ENCODE peak calls at places on chromosome 11, in nine cellular contexts. One of them, this sample, is unnamed. For H3K36me3, the result is how much of the 10 kb centered on the place peaks cover.

GRCh38 chr11:85656777-85657176 is 8.2 kb downstream of the CREBZF start:
- DNase-seq in ovary: no peak
- DNase-seq in left lung: no peak
- DNase-seq in kidney: no peak
- DNase-seq in mammary epithelial cell: no peak
- DNase-seq in neural progenitor cell: no peak
- DNase-seq in fibroblast of lung: no peak
- DNase-seq in cardiac muscle cell: no peak
- DNase-seq in right lobe of liver: no peak
- DNase-seq in this sample: no peak

GRCh38 chr11:22465620-22466019 is 127.4 kb downstream of the SLC17A6 start:
- DNase-seq in ovary: no peak
- DNase-seq in left lung: no peak
- DNase-seq in kidney: no peak
- DNase-seq in mammary epithelial cell: no peak
- DNase-seq in neural progenitor cell: no peak
- DNase-seq in fibroblast of lung: peak
- DNase-seq in cardiac muscle cell: no peak
- DNase-seq in right lobe of liver: no peak
- DNase-seq in this sample: no peak

GRCh38 chr11:57311109-57311936 is 13.4 kb downstream of the TNKS1BP1 start:
- DNase-seq in ovary: peak
- DNase-seq in left lung: peak
- DNase-seq in kidney: peak
- DNase-seq in mammary epithelial cell: peak
- DNase-seq in neural progenitor cell: peak
- DNase-seq in fibroblast of lung: peak
- DNase-seq in cardiac muscle cell: peak
- DNase-seq in right lobe of liver: peak
- DNase-seq in this sample: peak

GRCh38 chr11:69201764-69202370 is 46.1 kb downstream of the SMIM38 start:
- DNase-seq in ovary: no peak
- DNase-seq in left lung: no peak
- DNase-seq in kidney: no peak
- DNase-seq in mammary epithelial cell: no peak
- DNase-seq in neural progenitor cell: no peak
- DNase-seq in fibroblast of lung: no peak
- DNase-seq in cardiac muscle cell: no peak
- DNase-seq in right lobe of liver: no peak
- DNase-seq in this sample: no peak

GRCh38 chr11:128379587-128380279 is 207.6 kb downstream of the ETS1 start:
- DNase-seq in ovary: no peak
- DNase-seq in left lung: no peak
- DNase-seq in kidney: no peak
- DNase-seq in mammary epithelial cell: peak
- DNase-seq in neural progenitor cell: no peak
- DNase-seq in fibroblast of lung: peak
- DNase-seq in cardiac muscle cell: no peak
- DNase-seq in right lobe of liver: no peak
- DNase-seq in this sample: no peak

GRCh38 chr11:121452609-121453150 is at the start of gene SORL1-AS1:
- DNase-seq in ovary: no peak
- DNase-seq in left lung: no peak
- DNase-seq in kidney: no peak
- DNase-seq in mammary epithelial cell: peak
- DNase-seq in neural progenitor cell: peak
- DNase-seq in fibroblast of lung: no peak
- DNase-seq in cardiac muscle cell: no peak
- DNase-seq in right lobe of liver: no peak
- DNase-seq in this sample: no peak

GRCh38 chr11:12245549-12245986 is 131.8 kb upstream of the PARVA start:
- DNase-seq in ovary: no peak
- DNase-seq in left lung: no peak
- DNase-seq in kidney: no peak
- DNase-seq in mammary epithelial cell: no peak
- DNase-seq in neural progenitor cell: no peak
- DNase-seq in fibroblast of lung: no peak
- DNase-seq in cardiac muscle cell: no peak
- DNase-seq in right lobe of liver: no peak
- DNase-seq in this sample: no peak

GRCh38 chr11:115920087-115920461 is 415.9 kb upstream of the CADM1 start:
- DNase-seq in ovary: no peak
- DNase-seq in left lung: no peak
- DNase-seq in kidney: no peak
- DNase-seq in mammary epithelial cell: peak
- DNase-seq in neural progenitor cell: no peak
- DNase-seq in fibroblast of lung: peak
- DNase-seq in cardiac muscle cell: no peak
- DNase-seq in right lobe of liver: no peak
- DNase-seq in this sample: no peak

GRCh38 chr11:2382927-2383822 is 6.1 kb downstream of the CD81 start:
- DNase-seq in ovary: peak
- DNase-seq in left lung: peak
- DNase-seq in kidney: peak
- DNase-seq in mammary epithelial cell: no peak
- DNase-seq in neural progenitor cell: no peak
- DNase-seq in fibroblast of lung: no peak
- DNase-seq in cardiac muscle cell: peak
- DNase-seq in right lobe of liver: no peak
- DNase-seq in this sample: no peak

GRCh38 chr11:2776351-2777061 is 76.7 kb upstream of the KCNQ1OT1 start:
- DNase-seq in ovary: peak
- DNase-seq in left lung: peak
- DNase-seq in kidney: peak
- DNase-seq in mammary epithelial cell: no peak
- DNase-seq in neural progenitor cell: no peak
- DNase-seq in fibroblast of lung: no peak
- DNase-seq in cardiac muscle cell: no peak
- DNase-seq in right lobe of liver: peak
- DNase-seq in this sample: no peak

DNA sequence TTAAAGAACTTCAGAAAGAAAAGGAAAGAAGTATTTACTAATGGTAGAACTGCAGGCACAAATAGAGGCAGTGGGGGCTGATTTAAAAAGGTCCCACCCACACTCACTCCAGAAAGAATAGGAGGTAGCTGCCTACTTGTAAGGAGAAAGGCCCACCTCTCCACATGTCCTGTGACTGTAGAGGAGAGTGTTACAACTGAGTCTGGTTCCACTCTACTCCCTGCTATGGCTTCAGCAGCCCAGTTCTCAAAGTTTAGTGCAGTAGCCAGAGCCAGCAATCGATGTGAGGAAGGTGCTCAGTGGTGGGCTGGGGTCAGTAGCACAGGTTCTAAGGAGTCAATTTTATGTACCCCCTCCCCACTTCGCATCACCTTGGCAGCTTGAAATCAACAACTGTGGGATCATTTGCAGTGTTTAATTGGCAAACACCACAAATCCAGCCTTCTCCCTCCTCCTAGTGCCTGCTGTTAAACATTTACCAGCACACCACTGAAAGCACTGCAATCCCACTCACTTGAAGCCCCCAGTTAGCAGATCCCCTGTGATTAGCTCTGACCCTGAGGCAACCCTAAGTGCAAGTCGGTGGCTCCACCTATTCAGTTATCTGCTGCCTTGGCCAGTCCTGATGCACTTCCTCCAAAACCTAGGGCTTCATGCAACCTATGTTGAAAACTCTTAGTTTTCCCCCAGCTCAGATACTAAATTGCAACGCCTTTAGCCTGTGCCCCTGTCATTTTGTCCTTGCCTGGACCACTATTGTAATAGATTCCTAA is 146.6 kb downstream of the BBOX1 start:
- DNase-seq in ovary: no peak
- DNase-seq in left lung: no peak
- DNase-seq in kidney: no peak
- DNase-seq in mammary epithelial cell: no peak
- DNase-seq in neural progenitor cell: no peak
- DNase-seq in fibroblast of lung: no peak
- DNase-seq in cardiac muscle cell: no peak
- DNase-seq in right lobe of liver: no peak
- DNase-seq in this sample: no peak
- H3K36me3 ChIP-seq in ovary: under half
- H3K36me3 ChIP-seq in left lung: under half
- H3K36me3 ChIP-seq in kidney: under half
- H3K36me3 ChIP-seq in mammary epithelial cell: under half
- H3K36me3 ChIP-seq in neural progenitor cell: under half
- H3K36me3 ChIP-seq in fibroblast of lung: under half
- H3K36me3 ChIP-seq in cardiac muscle cell: under half
- H3K36me3 ChIP-seq in right lobe of liver: under half
- H3K36me3 ChIP-seq in this sample: under half

DNA sequence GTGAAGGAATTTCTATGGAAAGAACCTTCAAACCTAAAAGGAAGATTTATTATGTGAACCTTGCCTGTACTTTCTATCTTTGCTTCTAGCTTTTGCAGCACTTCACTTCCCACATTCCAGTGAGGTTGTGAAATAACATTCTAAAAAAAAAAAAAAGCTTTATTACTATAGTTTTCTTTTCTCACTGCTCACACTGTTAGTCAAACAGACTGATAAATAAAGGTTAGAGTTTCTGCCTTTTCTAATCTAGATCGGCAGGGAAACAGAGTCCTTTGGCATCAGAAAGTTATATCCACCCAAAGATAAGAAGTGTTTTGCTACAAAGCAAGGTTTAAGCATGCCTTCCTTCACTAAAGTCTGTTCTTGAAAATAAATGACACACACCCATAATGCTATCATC is 2.8 kb downstream of the AAMDC start:
- DNase-seq in ovary: no peak
- DNase-seq in left lung: no peak
- DNase-seq in kidney: no peak
- DNase-seq in mammary epithelial cell: no peak
- DNase-seq in neural progenitor cell: no peak
- DNase-seq in fibroblast of lung: peak
- DNase-seq in cardiac muscle cell: peak
- DNase-seq in right lobe of liver: no peak
- DNase-seq in this sample: no peak
- H3K4me3 ChIP-seq in ovary: no peak
- H3K4me3 ChIP-seq in left lung: no peak
- H3K4me3 ChIP-seq in kidney: no peak
- H3K4me3 ChIP-seq in mammary epithelial cell: no peak
- H3K4me3 ChIP-seq in neural progenitor cell: no peak
- H3K4me3 ChIP-seq in fibroblast of lung: peak
- H3K4me3 ChIP-seq in cardiac muscle cell: no peak
- H3K4me3 ChIP-seq in right lobe of liver: no peak
- H3K4me3 ChIP-seq in this sample: no peak

GRCh38 chr11:43765194-43765593 is 84.7 kb downstream of the HSD17B12 start:
- DNase-seq in ovary: no peak
- DNase-seq in left lung: no peak
- DNase-seq in kidney: no peak
- DNase-seq in mammary epithelial cell: no peak
- DNase-seq in neural progenitor cell: no peak
- DNase-seq in fibroblast of lung: no peak
- DNase-seq in cardiac muscle cell: no peak
- DNase-seq in right lobe of liver: no peak
- DNase-seq in this sample: no peak

GRCh38 chr11:43756575-43756974 is 76.0 kb downstream of the HSD17B12 start:
- DNase-seq in ovary: no peak
- DNase-seq in left lung: no peak
- DNase-seq in kidney: no peak
- DNase-seq in mammary epithelial cell: no peak
- DNase-seq in neural progenitor cell: no peak
- DNase-seq in fibroblast of lung: peak
- DNase-seq in cardiac muscle cell: peak
- DNase-seq in right lobe of liver: no peak
- DNase-seq in this sample: peak

GRCh38 chr11:43758942-43759341 is 78.4 kb downstream of the HSD17B12 start:
- DNase-seq in ovary: no peak
- DNase-seq in left lung: no peak
- DNase-seq in kidney: no peak
- DNase-seq in mammary epithelial cell: no peak
- DNase-seq in neural progenitor cell: no peak
- DNase-seq in fibroblast of lung: no peak
- DNase-seq in cardiac muscle cell: no peak
- DNase-seq in right lobe of liver: no peak
- DNase-seq in this sample: no peak

DNA sequence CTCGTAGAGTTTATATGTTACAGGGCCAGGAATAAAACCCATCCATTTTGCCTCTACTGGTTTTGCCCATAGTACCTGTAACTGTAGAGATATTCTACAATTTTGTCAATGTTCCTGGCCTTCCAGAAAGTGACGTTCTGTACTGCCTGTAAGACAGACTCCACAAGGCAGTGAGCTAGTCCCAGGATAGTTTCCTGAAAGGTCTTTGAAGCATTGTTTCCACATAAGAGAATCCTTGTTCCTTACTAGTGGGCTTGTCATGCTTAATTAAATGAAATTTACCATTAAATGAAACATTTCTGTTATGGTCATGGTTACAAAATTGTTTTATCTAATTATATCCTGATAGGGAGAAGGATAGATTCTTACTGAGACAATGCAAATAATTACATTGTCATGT is 80.4 kb downstream of the HSD17B12 start:
- DNase-seq in ovary: no peak
- DNase-seq in left lung: no peak
- DNase-seq in kidney: no peak
- DNase-seq in mammary epithelial cell: no peak
- DNase-seq in neural progenitor cell: no peak
- DNase-seq in fibroblast of lung: no peak
- DNase-seq in cardiac muscle cell: no peak
- DNase-seq in right lobe of liver: no peak
- DNase-seq in this sample: no peak
- H3K36me3 ChIP-seq in ovary: under half
- H3K36me3 ChIP-seq in left lung: under half
- H3K36me3 ChIP-seq in kidney: under half
- H3K36me3 ChIP-seq in mammary epithelial cell: under half
- H3K36me3 ChIP-seq in neural progenitor cell: under half
- H3K36me3 ChIP-seq in fibroblast of lung: under half
- H3K36me3 ChIP-seq in cardiac muscle cell: under half
- H3K36me3 ChIP-seq in right lobe of liver: under half
- H3K36me3 ChIP-seq in this sample: under half

GRCh38 chr11:9874466-9874865 is 210.6 kb downstream of the SWAP70 start:
- DNase-seq in ovary: no peak
- DNase-seq in left lung: no peak
- DNase-seq in kidney: no peak
- DNase-seq in mammary epithelial cell: no peak
- DNase-seq in neural progenitor cell: no peak
- DNase-seq in fibroblast of lung: no peak
- DNase-seq in cardiac muscle cell: no peak
- DNase-seq in right lobe of liver: no peak
- DNase-seq in this sample: no peak

GRCh38 chr11:9876331-9876730 is 212.5 kb downstream of the SWAP70 start:
- DNase-seq in ovary: no peak
- DNase-seq in left lung: no peak
- DNase-seq in kidney: no peak
- DNase-seq in mammary epithelial cell: no peak
- DNase-seq in neural progenitor cell: no peak
- DNase-seq in fibroblast of lung: no peak
- DNase-seq in cardiac muscle cell: no peak
- DNase-seq in right lobe of liver: no peak
- DNase-seq in this sample: no peak

GRCh38 chr11:9878936-9879335 is 215.1 kb downstream of the SWAP70 start:
- DNase-seq in ovary: no peak
- DNase-seq in left lung: no peak
- DNase-seq in kidney: no peak
- DNase-seq in mammary epithelial cell: no peak
- DNase-seq in neural progenitor cell: no peak
- DNase-seq in fibroblast of lung: no peak
- DNase-seq in cardiac muscle cell: no peak
- DNase-seq in right lobe of liver: no peak
- DNase-seq in this sample: no peak

GRCh38 chr11:9875402-9875801 is 211.5 kb downstream of the SWAP70 start:
- DNase-seq in ovary: no peak
- DNase-seq in left lung: no peak
- DNase-seq in kidney: no peak
- DNase-seq in mammary epithelial cell: no peak
- DNase-seq in neural progenitor cell: no peak
- DNase-seq in fibroblast of lung: no peak
- DNase-seq in cardiac muscle cell: no peak
- DNase-seq in right lobe of liver: no peak
- DNase-seq in this sample: no peak

GRCh38 chr11:9875862-9876261 is 212.0 kb downstream of the SWAP70 start:
- DNase-seq in ovary: no peak
- DNase-seq in left lung: no peak
- DNase-seq in kidney: no peak
- DNase-seq in mammary epithelial cell: no peak
- DNase-seq in neural progenitor cell: no peak
- DNase-seq in fibroblast of lung: no peak
- DNase-seq in cardiac muscle cell: no peak
- DNase-seq in right lobe of liver: no peak
- DNase-seq in this sample: no peak
- H3K4me3 ChIP-seq in ovary: no peak
- H3K4me3 ChIP-seq in left lung: no peak
- H3K4me3 ChIP-seq in kidney: no peak
- H3K4me3 ChIP-seq in mammary epithelial cell: no peak
- H3K4me3 ChIP-seq in neural progenitor cell: no peak
- H3K4me3 ChIP-seq in fibroblast of lung: no peak
- H3K4me3 ChIP-seq in cardiac muscle cell: no peak
- H3K4me3 ChIP-seq in right lobe of liver: no peak
- H3K4me3 ChIP-seq in this sample: no peak